ENCODE peak calls at places on chromosome 22, in five cellular contexts. X, T, M, R and P are unnamed samples.
A peak's percentile ranks its signal among the peaks of the same experiment; 100 is the strongest.

GRCh38 chr22:32561163-32561562 is 86.6 kb downstream of the FBXO7 start:
- DNase-seq in X (no peak), T (no peak), M (no peak), R (no peak), P (no peak)

GRCh38 chr22:31177420-31178162 is 17.6 kb downstream of the RNF185 start:
- DNase-seq in X (no peak), T (no peak), M (peak; percentile 54), R (no peak), P (no peak)

GRCh38 chr22:39173787-39174497 is 21.5 kb upstream of the CBX7 start:
- DNase-seq in X (peak; percentile 45), T (no peak), M (no peak), R (no peak), P (peak; percentile 54)

GRCh38 chr22:40684728-40685127 is 5.4 kb downstream of the MCHR1 start:
- DNase-seq in X (no peak), T (no peak), M (no peak), R (no peak), P (no peak)

GRCh38 chr22:25623310-25623734 is 58.8 kb downstream of the GRK3 start:
- DNase-seq in X (no peak), T (no peak), M (no peak), R (no peak), P (no peak)

GRCh38 chr22:32752868-32753520 is 48.5 kb upstream of the TIMP3 start:
- DNase-seq in X (no peak), T (no peak), M (peak; percentile 80), R (no peak), P (no peak)

GRCh38 chr22:46057206-46057605 is 80.2 kb upstream of the WNT7B start:
- DNase-seq in X (no peak), T (no peak), M (peak; percentile 19), R (no peak), P (no peak)

GRCh38 chr22:24937114-24937513 is 9.4 kb downstream of the LHFPL7 start:
- DNase-seq in X (no peak), T (no peak), M (no peak), R (no peak), P (no peak)

GRCh38 chr22:49829044-49829719 is 1.5 kb upstream of the BRD1 start:
- DNase-seq in X (no peak), T (no peak), M (no peak), R (no peak), P (no peak)

GRCh38 chr22:45518580-45518991 is 15.9 kb downstream of the FBLN1 start:
- DNase-seq in X (no peak), T (no peak), M (no peak), R (no peak), P (no peak)

GRCh38 chr22:50252081-50253045 is 1.3 kb upstream of the HDAC10 start:
- DNase-seq in X (peak; percentile 82), T (no peak), M (peak; percentile 64), R (no peak), P (peak; percentile 66)

GRCh38 chr22:25726241-25726640 is 15.7 kb upstream of the MYO18B start:
- DNase-seq in X (no peak), T (no peak), M (peak; percentile 24), R (no peak), P (no peak)

GRCh38 chr22:29073618-29074275 is 912 bp downstream of the KREMEN1 start:
- DNase-seq in X (peak; percentile 72), T (no peak), M (peak; percentile 17), R (no peak), P (peak; percentile 12)

GRCh38 chr22:32839776-32840571 is 38.5 kb downstream of the TIMP3 start:
- DNase-seq in X (no peak), T (no peak), M (no peak), R (no peak), P (no peak)

GRCh38 chr22:44116755-44117684 is 63.7 kb upstream of the PARVG start:
- DNase-seq in X (peak; percentile 24), T (no peak), M (no peak), R (no peak), P (no peak)

GRCh38 chr22:41288245-41288946 is 2.4 kb upstream of the RANGAP1 start:
- DNase-seq in X (no peak), T (no peak), M (peak; percentile 57), R (no peak), P (no peak)

GRCh38 chr22:19149047-19149883 is 827 bp downstream of the GSC2 start:
- DNase-seq in X (peak; percentile 42), T (no peak), M (no peak), R (no peak), P (no peak)

GRCh38 chr22:50323900-50324299 is 2.9 kb downstream of the DENND6B start:
- DNase-seq in X (no peak), T (no peak), M (no peak), R (no peak), P (no peak)

GRCh38 chr22:29480512-29481264 is 670 bp downstream of the NEFH start:
- DNase-seq in X (no peak), T (peak; percentile 13), M (peak; percentile 80), R (no peak), P (peak; percentile 11)

GRCh38 chr22:19680911-19681862 is 33.1 kb upstream of the SEPTIN5 start:
- DNase-seq in X (no peak), T (no peak), M (peak; percentile 18), R (no peak), P (no peak)

GRCh38 chr22:45166935-45167334 is 3.2 kb downstream of the NUP50 start:
- DNase-seq in X (no peak), T (no peak), M (no peak), R (no peak), P (no peak)

GRCh38 chr22:35150163-35151107 is 84.5 kb downstream of the ISX start:
- DNase-seq in X (peak; percentile 60), T (no peak), M (peak; percentile 40), R (no peak), P (peak; percentile 56)

GRCh38 chr22:44192098-44192810 is 11.5 kb downstream of the PARVG start:
- DNase-seq in X (peak; percentile 60), T (no peak), M (peak; percentile 7), R (no peak), P (peak; percentile 40)

GRCh38 chr22:42645938-42646568 is 3.1 kb downstream of the CYB5R3 start:
- DNase-seq in X (peak; percentile 79), T (no peak), M (no peak), R (no peak), P (no peak)
- H3K27ac ChIP-seq in X (peak overlapping the region; percentile 85), T (peak overlapping the region; percentile 77), M (peak overlapping the region; percentile 43), R (peak overlapping the region; percentile 79), P (no peak overlapping the region)

DNA sequence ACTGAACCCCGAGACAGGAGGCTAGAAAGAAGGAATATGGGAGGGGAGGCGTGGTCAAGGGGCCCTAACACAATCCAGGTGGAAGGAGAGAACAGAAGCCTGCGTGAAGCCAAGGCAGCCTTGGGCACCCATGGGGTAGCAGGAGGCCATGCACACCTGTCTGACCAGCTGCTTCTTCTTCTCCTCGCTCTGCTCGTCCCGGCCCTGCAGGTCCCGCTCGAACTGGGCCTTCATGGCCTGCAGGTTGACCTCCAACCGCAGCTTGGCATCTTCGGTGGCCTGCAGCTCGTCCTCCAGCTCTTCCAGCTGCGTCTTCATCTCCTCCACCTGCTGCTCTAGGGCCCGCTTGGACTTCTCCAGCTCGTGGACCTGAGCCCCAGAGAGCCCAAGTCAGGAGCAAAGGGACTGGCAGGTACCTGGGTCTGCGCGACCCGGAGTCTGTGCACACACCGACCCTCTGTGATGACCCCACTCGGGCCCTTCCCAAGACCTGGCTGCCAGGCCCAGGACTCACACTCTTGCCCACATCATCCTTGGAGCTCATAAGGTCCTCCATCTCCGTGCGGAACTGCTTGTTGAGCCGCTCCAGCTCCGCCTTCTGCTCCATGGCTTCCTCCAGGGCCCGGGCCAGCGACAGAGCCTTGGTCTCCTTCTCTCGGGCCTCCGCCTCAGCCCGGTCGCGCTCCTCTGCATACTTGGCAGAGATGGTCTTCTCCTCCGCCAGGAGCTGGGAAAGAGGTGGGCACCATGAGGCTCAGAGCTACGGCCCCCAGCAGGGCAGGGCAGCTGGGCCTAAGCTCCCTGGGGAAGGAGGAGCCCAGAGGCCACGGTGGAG is 35.9 kb downstream of the APOL1 start:
- DNase-seq in X (no peak), T (no peak), M (no peak), R (no peak), P (no peak)
- H3K27ac ChIP-seq in X (no peak overlapping the region), T (no peak overlapping the region), M (no peak overlapping the region), R (no peak overlapping the region), P (no peak overlapping the region)

GRCh38 chr22:37842015-37842793 is 1.9 kb downstream of the ANKRD54 start:
- DNase-seq in X (no peak), T (no peak), M (no peak), R (no peak), P (no peak)

GRCh38 chr22:37848587-37849088 is 581 bp upstream of the EIF3L start:
- DNase-seq in X (no peak), T (no peak), M (peak; percentile 48), R (no peak), P (no peak)

GRCh38 chr22:37846433-37846832 is 2.3 kb upstream of the ANKRD54 start:
- DNase-seq in X (no peak), T (no peak), M (no peak), R (no peak), P (no peak)

GRCh38 chr22:37844904-37845334 is 785 bp upstream of the ANKRD54 start:
- DNase-seq in X (no peak), T (no peak), M (no peak), R (no peak), P (no peak)

DNA sequence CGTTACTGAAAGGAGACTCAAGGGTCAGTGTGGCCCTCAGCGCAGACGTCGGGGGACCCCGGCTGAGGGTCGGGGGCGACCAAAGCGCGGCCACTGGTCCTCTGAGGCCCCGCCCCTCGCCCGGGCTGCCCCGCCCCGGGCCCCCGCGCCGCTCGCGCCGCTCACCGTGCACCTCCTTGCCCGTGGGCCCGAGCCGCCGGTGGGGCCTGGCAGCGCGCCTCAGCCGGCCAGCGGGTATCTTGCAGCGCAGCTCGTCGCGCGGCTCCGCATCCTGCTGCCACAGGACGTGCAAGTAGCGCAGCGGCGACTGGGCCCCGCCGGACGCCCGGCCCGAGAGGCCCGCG is 416 bp downstream of the ANKRD54 start:
- DNase-seq in X (no peak), T (no peak), M (peak; percentile 21), R (no peak), P (peak; percentile 40)
- H3K27ac ChIP-seq in X (peak overlapping the region; percentile 83), T (peak overlapping the region; percentile 68), M (peak overlapping the region; percentile 79), R (peak overlapping the region; percentile 79), P (peak overlapping the region; percentile 77)

DNA sequence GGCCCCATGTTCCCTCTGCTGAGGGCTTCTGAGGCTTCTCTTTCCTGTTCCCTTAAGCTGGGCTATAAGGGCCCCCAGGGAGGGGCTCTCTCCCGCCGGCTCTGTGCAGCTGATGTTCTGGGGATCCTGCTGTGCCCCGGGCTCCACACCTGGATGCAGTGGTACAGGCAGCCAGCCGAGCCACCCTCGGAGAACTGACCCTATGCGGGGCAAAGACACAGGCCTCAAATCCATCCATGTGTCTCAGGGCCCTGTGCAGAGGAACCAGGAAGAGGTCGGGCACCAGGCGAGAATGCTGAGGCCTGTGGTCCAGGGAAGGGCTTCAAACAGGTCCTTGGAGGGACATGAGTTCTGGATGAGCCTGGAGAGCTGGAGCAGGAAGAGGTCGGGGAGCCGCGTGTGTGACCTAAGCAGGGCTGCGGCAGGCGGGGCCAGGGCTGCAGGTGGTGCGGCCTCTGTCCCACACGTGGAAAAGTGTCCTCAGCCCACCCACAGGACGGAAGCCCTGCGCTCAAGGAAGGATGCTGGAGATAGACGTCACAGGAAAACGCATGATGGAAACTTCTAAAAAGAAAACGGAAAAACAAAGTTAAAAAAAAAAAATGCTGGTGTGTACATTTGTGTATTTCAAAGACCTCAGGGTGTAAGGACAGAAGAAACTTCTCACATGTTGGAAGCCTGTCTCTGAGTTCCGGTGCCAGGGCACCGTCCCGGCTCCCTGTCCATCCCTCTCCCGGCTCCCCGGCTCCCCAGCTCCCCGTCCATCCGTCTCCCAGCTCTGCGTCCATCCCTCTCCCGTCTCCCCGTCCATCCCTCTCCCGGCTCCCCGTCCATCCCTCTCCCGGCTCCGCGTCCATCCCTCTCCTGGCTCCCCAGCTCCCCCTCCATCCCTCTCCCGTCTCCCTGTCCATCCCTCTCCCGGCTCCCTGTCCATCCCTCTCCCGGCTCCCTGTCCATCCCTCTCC is 1149.2 kb downstream of the BRD1 start:
- DNase-seq in X (peak; percentile 49), T (no peak), M (no peak), R (no peak), P (no peak)
- H3K27ac ChIP-seq in X (no peak overlapping the region), T (no peak overlapping the region), M (no peak overlapping the region), R (no peak overlapping the region), P (no peak overlapping the region)